ENCODE peak calls at places on chromosomes 5 and 9, in ten cellular contexts. W is fibroblast of villous mesenchyme, L is IMR-90, E is GM20000, B is type B pancreatic cell, S is lower lobe of right lung, Y is AG10803, X is endothelial cell of umbilical vein, N is AG04450, J is HFFc6. R is an unnamed sample.

GRCh38 chr9:130150779-130151381 is 21.3 kb upstream of the NCS1 start:
- DNase-seq in N (no peak), E (no peak), B (no peak), X (no peak), J (peak; percentile 35), Y (peak; percentile 34), S (no peak), W (peak; percentile 55), L (peak; percentile 74), R (no peak)

GRCh38 chr5:38554860-38555259 is 1.6 kb downstream of the LIFR start:
- DNase-seq in J (no peak), L (no peak), E (no peak), B (no peak), X (peak; percentile 25), Y (no peak), S (no peak), N (no peak), W (no peak), R (no peak)

GRCh38 chr5:171891150-171891549 is 105.5 kb downstream of the SMIM23 start:
- DNase-seq in X (no peak), N (no peak), Y (no peak), L (no peak), E (no peak), B (no peak), S (no peak), W (no peak), J (no peak), R (no peak)

GRCh38 chr5:134149571-134150303 is 27.0 kb downstream of the SKP1 start:
- DNase-seq in X (no peak), L (peak; percentile 33), B (no peak), E (no peak), N (no peak), S (no peak), Y (peak; percentile 44), W (no peak), J (no peak), R (no peak)

GRCh38 chr5:92081958-92082712 is 699.0 kb upstream of the ARRDC3 start:
- DNase-seq in L (no peak), E (no peak), W (peak; percentile 0), S (no peak), B (no peak), J (no peak), Y (no peak), N (no peak), X (no peak), R (no peak)

GRCh38 chr9:69801994-69802393 is 18.6 kb upstream of the CFAP95 start:
- DNase-seq in E (no peak), B (no peak), N (no peak), J (peak; percentile 9), W (no peak), L (peak; percentile 12), X (no peak), S (no peak), Y (no peak), R (no peak)

GRCh38 chr9:97572196-97572891 is 60.8 kb downstream of the TSTD2 start:
- DNase-seq in L (no peak), J (no peak), W (no peak), B (peak; percentile 58), X (no peak), N (no peak), Y (no peak), E (no peak), S (no peak), R (no peak)

GRCh38 chr5:170846416-170846815 is 15.4 kb upstream of the RANBP17 start:
- DNase-seq in W (peak; percentile 45), X (no peak), N (no peak), B (no peak), Y (no peak), J (no peak), E (no peak), L (no peak), S (no peak), R (no peak)

GRCh38 chr9:121156263-121156731 is 45.4 kb downstream of the RAB14 start:
- DNase-seq in X (peak; percentile 45), B (no peak), N (peak; percentile 72), J (peak; percentile 76), L (peak; percentile 90), W (peak; percentile 56), E (peak; percentile 68), Y (peak; percentile 80), S (no peak), R (no peak)

GRCh38 chr9:27165067-27165466 is 56.0 kb downstream of the TEK start:
- DNase-seq in S (no peak), N (no peak), X (peak; percentile 74), E (no peak), B (no peak), Y (no peak), J (no peak), W (no peak), L (peak; percentile 21), R (no peak)

GRCh38 chr9:10230512-10230911 is 382.3 kb downstream of the PTPRD start:
- DNase-seq in Y (no peak), W (no peak), L (no peak), X (no peak), J (no peak), E (no peak), N (no peak), B (no peak), S (no peak), R (no peak)

GRCh38 chr5:181181650-181182565 is 23.1 kb downstream of the TRIM7 start:
- DNase-seq in L (peak; percentile 65), E (peak; percentile 73), S (peak; percentile 79), J (peak; percentile 58), W (peak; percentile 80), X (peak; percentile 77), N (no peak), Y (peak; percentile 70), B (no peak), R (peak; percentile 66)

GRCh38 chr5:109690456-109691247 is 925 bp downstream of the MAN2A1 start:
- DNase-seq in S (peak; percentile 78), N (peak; percentile 52), L (peak; percentile 83), J (peak; percentile 75), W (peak; percentile 90), E (peak; percentile 55), X (peak; percentile 87), B (peak; percentile 76), Y (peak; percentile 83), R (peak; percentile 60)
- TF ChIP-seq CTCF in S (peak; percentile 71), N (peak; percentile 89), L (peak; percentile 84), J (peak; percentile 78), W (peak; percentile 80), E (peak; percentile 61), X (peak; percentile 61), B (peak; percentile 72), Y (peak; percentile 81), R (peak; percentile 25)

DNA sequence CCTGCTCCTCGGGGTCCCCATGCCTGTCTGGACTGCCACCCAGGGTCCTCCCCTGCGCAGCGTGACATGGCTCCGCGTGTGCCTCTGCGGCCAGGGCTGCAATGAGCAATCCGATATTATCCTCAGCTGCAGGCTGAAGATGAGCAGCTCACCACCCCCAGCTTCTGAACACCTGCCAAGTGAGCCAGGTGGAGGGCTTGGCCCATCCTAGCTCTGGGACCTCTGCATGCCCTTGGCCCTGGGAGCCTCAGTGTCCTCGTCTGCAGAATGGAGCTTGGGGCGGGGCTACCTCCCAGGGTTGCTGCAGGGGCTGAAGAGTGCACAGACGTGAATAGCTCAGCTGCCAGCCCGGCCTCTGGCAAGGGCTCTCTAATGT is 4.1 kb upstream of the MYMK start:
- DNase-seq in N (no peak), Y (no peak), W (no peak), E (no peak), X (no peak), J (no peak), S (no peak), L (no peak), B (no peak), R (no peak)
- TF ChIP-seq CTCF in N (no peak), Y (no peak), W (no peak), E (no peak), X (no peak), J (no peak), S (no peak), L (no peak), B (no peak), R (no peak)

GRCh38 chr5:10701567-10702039 is 59.4 kb downstream of the DAP start:
- DNase-seq in B (no peak), L (peak; percentile 71), W (peak; percentile 73), N (no peak), E (peak; percentile 39), J (peak; percentile 60), Y (peak; percentile 47), X (peak; percentile 59), S (no peak), R (peak; percentile 61)
- TF ChIP-seq CTCF in B (peak; percentile 85), L (peak; percentile 50), W (peak; percentile 62), N (peak; percentile 55), E (peak; percentile 42), J (peak; percentile 91), Y (peak; percentile 59), X (peak; percentile 20), S (peak; percentile 72), R (peak; percentile 78)

GRCh38 chr5:102294996-102295395 is 1.1 kb downstream of the SLCO4C1 start:
- DNase-seq in S (no peak), W (no peak), Y (no peak), E (no peak), X (no peak), L (no peak), J (no peak), N (no peak), B (no peak), R (no peak)

GRCh38 chr5:102295534-102296228 is 403 bp downstream of the SLCO4C1 start:
- DNase-seq in W (no peak), N (no peak), Y (no peak), J (no peak), E (no peak), X (no peak), S (peak; percentile 57), B (no peak), L (no peak), R (peak; percentile 42)

DNA sequence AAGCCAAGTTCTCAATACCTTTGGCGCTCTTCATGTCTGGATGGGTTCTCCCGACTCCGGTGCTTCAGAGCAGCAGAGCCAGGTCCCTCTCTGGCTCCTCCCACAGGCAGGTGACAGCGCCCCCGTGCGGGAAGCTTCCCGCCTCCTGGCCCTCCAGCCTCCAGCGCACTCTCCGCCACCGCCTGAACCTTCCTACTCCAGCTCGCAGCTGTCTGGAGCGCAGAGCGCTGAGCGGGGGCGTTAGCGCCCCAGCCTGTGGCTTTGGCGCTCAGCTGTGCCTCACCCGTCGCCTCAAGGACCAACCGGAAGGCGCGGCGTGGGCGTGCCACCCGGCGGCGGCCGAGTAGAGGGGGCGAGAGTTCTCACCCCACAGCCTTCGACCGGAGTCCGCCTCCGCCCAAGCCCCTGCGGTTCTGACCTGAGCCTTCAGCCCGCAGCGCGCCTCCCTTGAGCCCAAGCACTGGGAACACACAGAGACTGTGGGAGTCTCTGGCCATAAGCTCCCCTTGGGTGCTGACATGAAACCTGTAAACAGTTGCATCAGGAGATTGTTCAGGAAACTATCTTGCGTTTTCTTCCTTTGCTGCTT is at the start of gene SLCO4C1:
- DNase-seq in B (peak; percentile 88), Y (peak; percentile 0), W (peak; percentile 0), J (no peak), X (peak; percentile 18), N (no peak), S (peak; percentile 93), E (peak; percentile 85), L (no peak), R (peak; percentile 96)
- TF ChIP-seq CTCF in B (peak; percentile 79), Y (no peak), W (no peak), J (no peak), X (peak; percentile 32), N (no peak), S (peak; percentile 54), E (peak; percentile 72), L (no peak), R (peak; percentile 66)

GRCh38 chr9:93619272-93619775 is 42.9 kb downstream of the PHF2 start:
- DNase-seq in S (no peak), J (no peak), L (no peak), Y (no peak), N (no peak), E (no peak), W (no peak), X (no peak), B (no peak), R (no peak)
- TF ChIP-seq CTCF in S (no peak), J (no peak), L (no peak), Y (no peak), N (no peak), E (no peak), W (no peak), X (no peak), B (no peak), R (no peak)